ENCODE peak calls at places on chromosomes 13 and 19, in six cellular contexts. X is stimulated activated CD8-positive, alpha-beta memory T cell treated with anti-CD3 and anti-CD28 coated beads, Interleukin-2, amount 100 ng/mL, for 1 hour; V is amygdala; C is DMS153; P is ovary; I is nucleus accumbens. A is an unnamed sample.

GRCh38 chr13:51921790-51922740 is 60.3 kb downstream of the CCDC70 start:
- DNase-seq in X (no peak), V (no peak), C (no peak), P (no peak), I (no peak), A (no peak)

GRCh38 chr13:111950697-111951096 is 116.3 kb upstream of the SOX1 start:
- DNase-seq in X (no peak), V (no peak), C (no peak), P (no peak), I (no peak), A (no peak)

GRCh38 chr19:54035215-54036178 is 28.2 kb downstream of the VSTM1 start:
- DNase-seq in X (no peak), V (no peak), C (no peak), P (no peak), I (no peak), A (no peak)

GRCh38 chr13:44188257-44188656 is 185.4 kb upstream of the SERP2 start:
- DNase-seq in X (no peak), V (no peak), C (no peak), P (no peak), I (no peak), A (no peak)

GRCh38 chr13:65499251-65499650 is 1730.9 kb downstream of the PCDH9 start:
- DNase-seq in X (no peak), V (no peak), C (no peak), P (no peak), I (no peak), A (no peak)

GRCh38 chr19:14003279-14004051 is 2.7 kb downstream of the RFX1 start:
- DNase-seq in X (no peak), V (no peak), C (no peak), P (no peak), I (no peak), A (no peak)

GRCh38 chr13:42864952-42865634 is 83.7 kb downstream of the FAM216B start:
- DNase-seq in X (no peak), V (no peak), C (no peak), P (no peak), I (no peak), A (no peak)

GRCh38 chr13:49304763-49305695 is 57.3 kb downstream of the CDADC1 start:
- DNase-seq in X (no peak), V (no peak), C (no peak), P (no peak), I (no peak), A (no peak)

GRCh38 chr13:25267715-25268114 is 19.6 kb downstream of the MTMR6 start:
- DNase-seq in X (no peak), V (no peak), C (no peak), P (no peak), I (no peak), A (no peak)

GRCh38 chr13:82878536-82878935 is 1003.7 kb downstream of the SLITRK1 start:
- DNase-seq in X (no peak), V (no peak), C (peak), P (no peak), I (no peak), A (no peak)

GRCh38 chr19:10402441-10403038 is 802 bp downstream of the CDC37 start:
- DNase-seq in X (no peak), V (no peak), C (no peak), P (no peak), I (no peak), A (no peak)

A was measured in C1 segment of cervical spinal cord.